ENCODE peak calls at places on chromosomes 5 and 9, in four cellular contexts. One of them, this sample, is unnamed.

GRCh38 chr9:100937377-100937776 is 91.2 kb upstream of the PLPPR1 start:
- DNase-seq in pancreas: no peak
- DNase-seq in heart right ventricle: no peak
- DNase-seq in H9: no peak
- DNase-seq in this sample: no peak

GRCh38 chr5:122715095-122715494 is 59.8 kb upstream of the SNX2 start:
- DNase-seq in pancreas: no peak
- DNase-seq in heart right ventricle: no peak
- DNase-seq in H9: no peak
- DNase-seq in this sample: no peak

GRCh38 chr5:145245354-145245753 is 589.8 kb downstream of the PRELID2 start:
- DNase-seq in pancreas: no peak
- DNase-seq in heart right ventricle: no peak
- DNase-seq in H9: no peak
- DNase-seq in this sample: no peak

GRCh38 chr9:20618361-20618799 is 3.9 kb downstream of the MLLT3 start:
- DNase-seq in pancreas: peak
- DNase-seq in heart right ventricle: peak
- DNase-seq in H9: no peak
- DNase-seq in this sample: no peak

GRCh38 chr5:120055858-120056257 is 408.2 kb upstream of the PRR16 start:
- DNase-seq in pancreas: no peak
- DNase-seq in heart right ventricle: no peak
- DNase-seq in H9: no peak
- DNase-seq in this sample: no peak

GRCh38 chr5:38718874-38719391 is 126.9 kb upstream of the OSMR start:
- DNase-seq in pancreas: no peak
- DNase-seq in heart right ventricle: peak
- DNase-seq in H9: no peak
- DNase-seq in this sample: no peak

GRCh38 chr5:149681252-149681651 is 48.9 kb upstream of the PPARGC1B start:
- DNase-seq in pancreas: no peak
- DNase-seq in heart right ventricle: peak
- DNase-seq in H9: no peak
- DNase-seq in this sample: no peak

GRCh38 chr5:65970481-65971367 is 44.3 kb downstream of the ERBIN start:
- DNase-seq in pancreas: no peak
- DNase-seq in heart right ventricle: no peak
- DNase-seq in H9: no peak
- DNase-seq in this sample: no peak

GRCh38 chr5:6576861-6577501 is 55.9 kb downstream of the NSUN2 start:
- DNase-seq in pancreas: no peak
- DNase-seq in heart right ventricle: no peak
- DNase-seq in H9: peak
- DNase-seq in this sample: peak

GRCh38 chr9:126116351-126117157 is 210.1 kb upstream of the MVB12B start:
- DNase-seq in pancreas: no peak
- DNase-seq in heart right ventricle: no peak
- DNase-seq in H9: peak
- DNase-seq in this sample: no peak

GRCh38 chr9:82327641-82328040 is 339.1 kb downstream of the SPATA31D1 start:
- DNase-seq in pancreas: no peak
- DNase-seq in heart right ventricle: no peak
- DNase-seq in H9: no peak
- DNase-seq in this sample: no peak

GRCh38 chr5:111113678-111114077 is 21.5 kb downstream of the WDR36 start:
- DNase-seq in pancreas: no peak
- DNase-seq in heart right ventricle: no peak
- DNase-seq in H9: no peak
- DNase-seq in this sample: no peak
- TF ChIP-seq CTCF in pancreas: no peak
- TF ChIP-seq CTCF in heart right ventricle: no peak
- TF ChIP-seq CTCF in H9: no peak
- TF ChIP-seq CTCF in this sample: no peak

GRCh38 chr5:131393498-131393968 is 129.7 kb downstream of the CDC42SE2 start:
- DNase-seq in pancreas: no peak
- DNase-seq in heart right ventricle: no peak
- DNase-seq in H9: no peak
- DNase-seq in this sample: no peak
- H3K27ac ChIP-seq in pancreas: peak
- H3K27ac ChIP-seq in heart right ventricle: peak
- H3K27ac ChIP-seq in H9: no peak
- H3K27ac ChIP-seq in this sample: peak

GRCh38 chr9:131837836-131838235 is 98.0 kb upstream of the RAPGEF1 start:
- DNase-seq in pancreas: no peak
- DNase-seq in heart right ventricle: no peak
- DNase-seq in H9: no peak
- DNase-seq in this sample: no peak

GRCh38 chr9:131836021-131836420 is 96.1 kb upstream of the RAPGEF1 start:
- DNase-seq in pancreas: no peak
- DNase-seq in heart right ventricle: no peak
- DNase-seq in H9: no peak
- DNase-seq in this sample: no peak

GRCh38 chr9:131836607-131837315 is 96.9 kb upstream of the RAPGEF1 start:
- DNase-seq in pancreas: no peak
- DNase-seq in heart right ventricle: no peak
- DNase-seq in H9: no peak
- DNase-seq in this sample: no peak

GRCh38 chr9:131838581-131839280 is 98.9 kb upstream of the RAPGEF1 start:
- DNase-seq in pancreas: no peak
- DNase-seq in heart right ventricle: no peak
- DNase-seq in H9: peak
- DNase-seq in this sample: no peak

DNA sequence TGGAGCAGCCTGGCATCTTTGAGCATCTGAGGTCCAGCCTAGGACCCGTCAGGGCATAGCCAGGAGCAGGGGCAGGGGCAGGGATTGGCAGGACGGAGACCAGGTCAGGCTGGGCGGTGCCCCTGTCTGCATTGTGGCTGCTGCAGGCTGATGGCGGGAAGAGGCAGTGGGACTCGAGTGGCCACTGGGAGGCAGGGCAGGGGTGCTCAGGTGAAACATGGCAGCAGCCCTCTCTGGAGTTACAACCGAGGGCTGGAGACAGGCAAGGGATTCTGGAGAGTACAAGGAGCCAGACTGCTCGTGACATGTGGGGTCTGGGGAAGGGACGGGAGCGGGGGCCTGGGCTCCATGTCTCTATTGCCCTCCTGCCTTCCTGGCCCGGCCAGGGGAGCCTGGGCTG is 97.4 kb upstream of the RAPGEF1 start:
- DNase-seq in pancreas: no peak
- DNase-seq in heart right ventricle: peak
- DNase-seq in H9: peak
- DNase-seq in this sample: no peak
- TF ChIP-seq CTCF in pancreas: no peak
- TF ChIP-seq CTCF in heart right ventricle: peak
- TF ChIP-seq CTCF in H9: peak
- TF ChIP-seq CTCF in this sample: no peak

GRCh38 chr5:118451697-118452247 is 536.6 kb downstream of the DTWD2 start:
- DNase-seq in pancreas: no peak
- DNase-seq in heart right ventricle: no peak
- DNase-seq in H9: no peak
- DNase-seq in this sample: no peak
- H3K27ac ChIP-seq in pancreas: no peak
- H3K27ac ChIP-seq in heart right ventricle: no peak
- H3K27ac ChIP-seq in H9: no peak
- H3K27ac ChIP-seq in this sample: no peak

DNA sequence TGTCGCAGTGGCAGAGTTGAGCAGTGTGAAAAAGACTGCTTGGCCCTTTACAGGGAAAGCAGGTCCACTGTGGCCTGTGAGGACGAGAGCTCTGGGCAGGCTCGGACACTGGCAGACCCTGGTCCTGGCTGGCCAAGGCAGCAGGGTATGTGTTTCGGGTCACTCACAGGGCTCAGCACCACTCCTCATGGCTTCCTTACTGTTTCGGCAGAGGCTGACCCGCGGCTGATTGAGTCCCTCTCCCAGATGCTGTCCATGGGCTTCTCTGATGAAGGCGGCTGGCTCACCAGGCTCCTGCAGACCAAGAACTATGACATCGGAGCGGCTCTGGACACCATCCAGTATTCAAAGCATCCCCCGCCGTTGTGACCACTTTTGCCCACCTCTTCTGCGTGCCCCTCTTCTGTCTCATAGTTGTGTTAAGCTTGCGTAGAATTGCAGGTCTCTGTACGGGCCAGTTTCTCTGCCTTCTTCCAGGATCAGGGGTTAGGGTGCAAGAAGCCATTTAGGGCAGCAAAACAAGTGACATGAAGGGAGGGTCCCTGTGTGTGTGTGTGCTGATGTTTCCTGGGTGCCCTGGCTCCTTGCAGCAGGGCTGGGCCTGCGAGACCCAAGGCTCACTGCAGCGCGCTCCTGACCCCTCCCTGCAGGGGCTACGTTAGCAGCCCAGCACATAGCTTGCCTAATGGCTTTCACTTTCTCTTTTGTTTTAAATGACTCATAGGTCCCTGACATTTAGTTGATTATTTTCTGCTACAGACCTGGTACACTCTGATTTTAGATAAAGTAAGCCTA is 15.7 kb downstream of the SQSTM1 start:
- DNase-seq in pancreas: no peak
- DNase-seq in heart right ventricle: no peak
- DNase-seq in H9: no peak
- DNase-seq in this sample: peak
- TF ChIP-seq CTCF in pancreas: no peak
- TF ChIP-seq CTCF in heart right ventricle: no peak
- TF ChIP-seq CTCF in H9: no peak
- TF ChIP-seq CTCF in this sample: no peak

GRCh38 chr5:132430736-132431135 is 59.8 kb downstream of the IRF1 start:
- DNase-seq in pancreas: no peak
- DNase-seq in heart right ventricle: no peak
- DNase-seq in H9: no peak
- DNase-seq in this sample: no peak

GRCh38 chr5:132428147-132428482 is 58.6 kb downstream of the SLC22A5 start:
- DNase-seq in pancreas: no peak
- DNase-seq in heart right ventricle: no peak
- DNase-seq in H9: no peak
- DNase-seq in this sample: no peak

GRCh38 chr5:132427285-132428146 is 58.0 kb downstream of the SLC22A5 start:
- DNase-seq in pancreas: peak
- DNase-seq in heart right ventricle: no peak
- DNase-seq in H9: no peak
- DNase-seq in this sample: peak

GRCh38 chr5:132429451-132430440 is 60.2 kb downstream of the SLC22A5 start:
- DNase-seq in pancreas: peak
- DNase-seq in heart right ventricle: no peak
- DNase-seq in H9: no peak
- DNase-seq in this sample: no peak

DNA sequence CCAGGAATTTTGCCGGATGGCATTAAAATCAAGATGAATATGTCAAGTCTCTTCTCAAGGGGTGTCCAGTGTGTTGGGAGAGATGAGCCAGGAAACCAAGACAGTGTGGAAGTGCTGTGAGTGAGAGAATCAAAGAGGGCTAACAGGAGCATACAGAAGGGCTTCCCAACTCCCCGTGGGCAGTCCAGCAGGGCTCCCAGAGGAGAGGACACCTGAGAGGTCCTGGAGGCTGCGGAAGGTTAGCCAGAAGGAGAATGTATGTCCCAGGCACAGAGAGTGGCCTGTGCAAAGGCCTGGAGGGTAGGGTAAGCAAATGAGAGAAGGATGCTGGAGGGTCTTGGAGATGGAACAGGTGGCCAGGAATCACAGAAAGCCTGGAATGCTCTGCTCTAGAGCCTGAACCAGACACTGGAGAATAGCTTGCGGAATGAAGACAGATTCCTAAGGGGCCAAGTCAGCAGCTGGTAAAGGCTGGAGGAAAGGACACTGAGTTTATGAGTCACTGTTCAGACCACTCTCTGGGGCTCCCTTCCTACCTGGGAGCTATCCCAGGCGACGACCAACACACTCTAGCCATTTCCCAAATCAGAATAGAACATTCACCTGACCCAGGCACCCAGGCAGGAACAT is 59.4 kb downstream of the SLC22A5 start:
- DNase-seq in pancreas: no peak
- DNase-seq in heart right ventricle: no peak
- DNase-seq in H9: no peak
- DNase-seq in this sample: no peak
- H3K27ac ChIP-seq in pancreas: peak
- H3K27ac ChIP-seq in heart right ventricle: peak
- H3K27ac ChIP-seq in H9: no peak
- H3K27ac ChIP-seq in this sample: peak

DNA sequence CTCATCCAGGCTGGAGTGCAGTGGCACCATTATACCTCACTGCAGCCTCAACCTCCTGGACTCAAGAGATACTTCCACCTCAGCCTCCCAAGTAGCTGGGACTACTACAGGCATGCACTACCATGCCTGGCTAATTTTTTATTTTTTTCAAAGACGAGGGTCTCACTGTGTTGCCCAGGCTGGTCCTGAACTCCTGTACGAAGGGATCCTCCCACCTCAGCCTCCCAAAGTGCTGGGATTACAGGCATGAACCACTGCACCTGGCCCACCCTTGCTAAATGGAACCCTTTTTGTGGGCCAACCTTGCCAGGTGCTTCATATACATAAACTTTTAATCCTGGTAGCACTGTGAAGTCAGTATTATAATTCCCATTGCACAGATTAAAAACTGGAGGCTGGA is 1.0 kb downstream of the GRHPR start:
- DNase-seq in pancreas: no peak
- DNase-seq in heart right ventricle: no peak
- DNase-seq in H9: no peak
- DNase-seq in this sample: no peak
- TF ChIP-seq CTCF in pancreas: no peak
- TF ChIP-seq CTCF in heart right ventricle: no peak
- TF ChIP-seq CTCF in H9: no peak
- TF ChIP-seq CTCF in this sample: no peak

DNA sequence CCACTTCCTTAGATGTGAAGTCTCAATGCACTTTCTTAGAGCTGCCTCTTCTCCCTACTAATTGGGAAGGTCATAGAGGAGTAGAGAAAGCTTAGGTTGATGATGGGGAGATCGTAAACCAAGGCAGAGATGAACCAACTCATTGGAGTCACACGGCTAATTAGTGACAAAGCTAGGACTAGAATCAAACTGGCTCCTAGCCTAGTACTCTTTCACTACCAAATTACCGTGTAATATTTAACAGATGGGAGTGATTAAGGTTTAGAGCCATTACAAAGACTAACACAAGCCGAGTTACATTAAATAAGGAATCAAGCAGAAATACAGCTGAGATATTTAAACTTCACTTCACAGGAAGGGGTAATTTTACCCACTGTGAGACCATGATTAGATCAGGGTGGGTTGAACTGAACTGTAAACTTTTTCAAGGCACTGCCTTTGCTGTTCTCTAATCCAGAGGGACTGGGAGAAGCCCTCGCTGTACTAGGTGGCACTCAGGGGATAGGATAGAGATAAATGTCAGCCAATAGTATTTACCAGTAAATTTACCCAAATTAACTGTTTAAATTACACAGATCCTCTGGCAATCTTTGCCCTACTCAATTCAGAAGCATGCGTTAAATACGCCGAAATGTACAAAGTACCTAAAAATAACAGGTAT is 166.4 kb upstream of the PIK3R1 start:
- DNase-seq in pancreas: no peak
- DNase-seq in heart right ventricle: no peak
- DNase-seq in H9: no peak
- DNase-seq in this sample: no peak
- H3K27ac ChIP-seq in pancreas: no peak
- H3K27ac ChIP-seq in heart right ventricle: no peak
- H3K27ac ChIP-seq in H9: no peak
- H3K27ac ChIP-seq in this sample: no peak

GRCh38 chr9:138066049-138066448 is 188.5 kb downstream of the CACNA1B start:
- DNase-seq in pancreas: no peak
- DNase-seq in heart right ventricle: no peak
- DNase-seq in H9: peak
- DNase-seq in this sample: no peak
- TF ChIP-seq CTCF in pancreas: no peak
- TF ChIP-seq CTCF in heart right ventricle: no peak
- TF ChIP-seq CTCF in H9: peak
- TF ChIP-seq CTCF in this sample: no peak

This sample was measured in CD8-positive, alpha-beta T cell.